ENCODE peak calls at places on chromosome 12, in four cellular contexts. W is IMR-90, U is H9, M is H1. I is an unnamed sample. For H3K4me1, the result is how much of the 10 kb centered on the place peaks cover.

GRCh38 chr12:121283388-121283787 is 13.1 kb downstream of the CAMKK2 start:
- DNase-seq in M (no peak), U (no peak), W (no peak), I (no peak)

GRCh38 chr12:91126516-91126915 is 15.2 kb upstream of the LUM start:
- DNase-seq in M (no peak), U (no peak), W (no peak), I (no peak)

GRCh38 chr12:62995097-62995496 is 60.1 kb upstream of the PPM1H start:
- DNase-seq in M (no peak), U (peak), W (no peak), I (peak)

GRCh38 chr12:87323369-87323768 is 705.8 kb downstream of the C12orf50 start:
- DNase-seq in W (peak), U (no peak), M (no peak), I (no peak)

GRCh38 chr12:66237505-66238175 is 48.6 kb downstream of the IRAK3 start:
- DNase-seq in W (no peak), U (no peak), M (no peak), I (no peak)

GRCh38 chr12:106642991-106643390 is 60.2 kb downstream of the RFX4 start:
- DNase-seq in M (no peak), W (no peak), U (peak), I (peak)

GRCh38 chr12:26749781-26750180 is 83.2 kb downstream of the ITPR2 start:
- DNase-seq in U (no peak), M (no peak), W (no peak), I (no peak)

GRCh38 chr12:51470116-51470515 is 45.5 kb downstream of the SLC4A8 start:
- DNase-seq in U (no peak), M (no peak), W (no peak), I (no peak)

GRCh38 chr12:93333054-93333453 is 44.7 kb upstream of the NUDT4 start:
- DNase-seq in U (no peak), M (no peak), W (no peak), I (no peak)

DNA sequence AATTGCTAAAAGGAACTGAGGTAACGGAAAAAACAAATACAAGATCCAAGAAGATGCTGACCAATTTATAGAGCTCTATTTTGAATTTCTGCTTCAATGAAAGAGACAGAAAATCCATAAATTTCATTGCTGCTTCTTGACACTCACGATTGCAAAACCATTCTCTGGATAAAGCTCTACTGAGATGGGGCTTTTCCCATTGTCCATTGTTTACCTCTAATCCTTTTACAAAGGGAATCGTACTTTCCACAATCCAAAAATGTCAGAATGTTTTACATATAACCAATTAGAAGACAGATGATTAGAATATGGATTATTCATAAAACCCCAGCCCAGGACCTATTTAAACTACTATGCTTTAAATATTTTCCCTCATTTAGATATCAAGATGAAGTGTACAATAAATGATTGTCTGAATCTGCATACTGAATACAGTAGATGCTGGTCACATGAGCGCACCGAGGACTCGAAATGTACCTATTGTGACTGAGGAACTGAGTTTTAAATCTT is 16.7 kb upstream of the TMCC3 start:
- DNase-seq in M (no peak), U (no peak), W (no peak), I (no peak)
- H2BK120ac ChIP-seq in M (no peak), U (no peak), W (no peak), I (no peak)

GRCh38 chr12:49666176-49666575 is 41.0 kb downstream of the FMNL3 start:
- DNase-seq in M (no peak), W (no peak), U (no peak), I (no peak)

GRCh38 chr12:49667319-49668090 is 39.7 kb downstream of the FMNL3 start:
- DNase-seq in U (no peak), W (peak), M (no peak), I (no peak)

GRCh38 chr12:49664591-49665146 is 41.3 kb downstream of the PRPF40B start:
- DNase-seq in M (no peak), U (no peak), W (no peak), I (peak)

GRCh38 chr12:49664167-49664566 is 40.8 kb downstream of the PRPF40B start:
- DNase-seq in W (no peak), U (no peak), M (no peak), I (no peak)

DNA sequence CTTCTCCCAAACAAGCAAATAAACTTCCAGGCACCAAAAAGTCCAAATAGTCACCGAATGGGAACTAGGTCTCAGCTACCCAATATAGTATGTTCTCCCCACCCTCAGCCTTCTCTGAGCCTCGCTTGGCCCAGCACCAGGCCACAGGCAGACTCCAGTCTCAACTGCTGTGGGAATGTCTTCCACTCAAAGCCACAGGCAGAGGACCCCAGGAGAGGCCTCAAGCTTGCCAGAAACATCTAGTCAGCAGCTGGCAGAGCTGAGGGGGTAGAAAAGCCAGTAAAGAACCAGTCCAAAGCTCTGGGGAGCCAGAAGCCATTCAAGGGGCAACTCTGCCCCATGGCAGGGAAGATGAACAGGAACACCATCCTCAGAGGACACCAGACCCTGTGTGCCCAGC is 41.8 kb downstream of the FMNL3 start:
- DNase-seq in W (no peak), U (no peak), M (no peak), I (no peak)
- H4K5ac ChIP-seq in W (no peak), U (no peak), M (no peak), I (no peak)

GRCh38 chr12:89350260-89350659 is 2.0 kb downstream of the DUSP6 start:
- DNase-seq in W (no peak), M (no peak), U (no peak), I (peak)
- H3K4me1 ChIP-seq in W (under half), M (under half), U (under half), I (under half)

GRCh38 chr12:4272976-4273650 is 449 bp upstream of the CCND2 start:
- DNase-seq in U (no peak), M (no peak), W (no peak), I (peak)
- H2BK120ac ChIP-seq in U (no peak), M (peak), W (no peak), I (peak)

GRCh38 chr12:102874819-102875218 is 42.2 kb downstream of the PAH start:
- DNase-seq in M (no peak), W (no peak), U (no peak), I (no peak)
- H4K5ac ChIP-seq in M (no peak), W (no peak), U (no peak), I (no peak)

DNA sequence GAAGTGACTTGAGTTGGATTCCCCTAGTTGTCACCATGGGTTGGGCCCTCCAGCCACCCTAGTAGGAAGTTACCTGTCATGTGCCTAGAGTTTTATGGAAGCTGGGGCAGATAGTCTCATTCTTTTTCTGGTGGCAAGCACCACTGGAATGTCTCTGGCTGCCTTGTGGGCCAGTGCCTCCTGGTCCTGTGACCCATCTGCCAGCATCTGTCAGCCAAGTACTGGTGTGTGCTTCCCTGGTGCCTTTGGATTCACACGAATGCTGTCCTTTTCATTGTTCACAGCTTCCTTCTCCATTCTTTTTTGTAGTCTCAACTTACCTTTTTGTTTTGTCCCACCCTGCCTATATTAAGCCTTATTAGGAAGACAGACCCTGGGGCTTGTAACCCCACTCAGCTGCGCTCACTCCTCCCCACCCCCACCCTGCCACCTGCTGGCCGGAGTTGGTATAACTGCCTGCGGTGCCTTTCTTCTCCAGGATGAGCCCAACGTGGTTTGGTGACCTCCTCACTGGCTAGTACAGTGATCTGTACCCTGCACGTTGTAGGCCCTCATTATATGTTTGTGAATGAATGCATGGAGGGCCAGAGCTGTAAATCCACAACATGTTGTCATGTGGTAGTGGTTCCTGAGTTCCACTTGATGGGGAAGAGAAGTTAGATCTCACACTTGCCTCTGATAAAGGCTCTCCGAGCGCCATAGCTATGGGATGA is 125.7 kb downstream of the TSPAN9 start:
- DNase-seq in U (peak), M (peak), W (peak), I (peak)
- H3K4me1 ChIP-seq in U (under half), M (under half), W (under half), I (under half)

GRCh38 chr12:110246690-110247339 is 34.2 kb upstream of the ATP2A2 start:
- DNase-seq in W (no peak), U (no peak), M (no peak), I (no peak)
- H2BK120ac ChIP-seq in W (peak), U (no peak), M (no peak), I (no peak)

GRCh38 chr12:23525450-23526072 is 423.9 kb downstream of the SOX5 start:
- DNase-seq in M (no peak), U (no peak), W (no peak), I (no peak)
- H4K5ac ChIP-seq in M (no peak), U (no peak), W (no peak), I (no peak)

I was measured in mesendoderm.